ENCODE peak calls at places on chromosomes 16 and 17, in five cellular contexts. W, X, K, N and A are unnamed samples.

GRCh38 chr17:4584125-4584834 is at the start of gene SMTNL2:
- DNase-seq in W (no peak), X (peak; percentile 72), K (no peak), N (no peak), A (no peak)

GRCh38 chr16:25163683-25164082 is 52.1 kb downstream of the LCMT1 start:
- DNase-seq in W (no peak), X (no peak), K (no peak), N (no peak), A (no peak)

GRCh38 chr17:37790153-37790552 is 45.3 kb upstream of the HNF1B start:
- DNase-seq in W (no peak), X (no peak), K (no peak), N (no peak), A (no peak)

GRCh38 chr16:68658258-68658973 is 13.3 kb downstream of the CDH3 start:
- DNase-seq in W (no peak), X (peak; percentile 16), K (no peak), N (no peak), A (peak; percentile 99)

GRCh38 chr16:51615141-51615540 is 464.1 kb upstream of the SALL1 start:
- DNase-seq in W (no peak), X (peak; percentile 90), K (no peak), N (no peak), A (no peak)

GRCh38 chr17:28645576-28645939 is 600 bp upstream of the BLTP2 start:
- DNase-seq in W (no peak), X (no peak), K (no peak), N (no peak), A (no peak)

GRCh38 chr17:850828-851759 is 68.9 kb downstream of the MRM3 start:
- DNase-seq in W (no peak), X (peak; percentile 54), K (no peak), N (no peak), A (peak; percentile 64)

GRCh38 chr17:55454906-55455474 is 33.4 kb upstream of the MMD start:
- DNase-seq in W (no peak), X (no peak), K (no peak), N (no peak), A (no peak)

GRCh38 chr16:83955218-83956130 is 2.4 kb downstream of the OSGIN1 start:
- DNase-seq in W (no peak), X (no peak), K (no peak), N (no peak), A (no peak)

GRCh38 chr16:66917741-66918140 is 944 bp downstream of the CDH16 start:
- DNase-seq in W (no peak), X (no peak), K (no peak), N (no peak), A (no peak)

GRCh38 chr16:49799172-49799571 is 56.7 kb downstream of the ZNF423 start:
- DNase-seq in W (no peak), X (peak; percentile 66), K (no peak), N (no peak), A (no peak)

GRCh38 chr16:87342978-87343752 is 26.0 kb upstream of the C16orf95 start:
- DNase-seq in W (no peak), X (peak; percentile 74), K (no peak), N (no peak), A (no peak)

GRCh38 chr16:72388007-72388406 is 216.1 kb upstream of the PMFBP1 start:
- DNase-seq in W (no peak), X (no peak), K (no peak), N (no peak), A (no peak)

GRCh38 chr16:7086842-7087616 is 245.6 kb upstream of the RBFOX1 start:
- DNase-seq in W (no peak), X (peak; percentile 81), K (no peak), N (peak; percentile 19), A (no peak)

GRCh38 chr17:57954421-57955182 is 610 bp downstream of the CUEDC1 start:
- DNase-seq in W (no peak), X (peak; percentile 78), K (no peak), N (peak; percentile 79), A (no peak)

GRCh38 chr16:595942-596735 is 6.3 kb downstream of the RAB40C start:
- DNase-seq in W (no peak), X (no peak), K (no peak), N (no peak), A (peak; percentile 64)

GRCh38 chr16:1288813-1289479 is 20.5 kb upstream of the UBE2I start:
- DNase-seq in W (no peak), X (peak; percentile 49), K (no peak), N (no peak), A (no peak)

GRCh38 chr17:79905832-79906231 is 66.6 kb upstream of the CBX4 start:
- DNase-seq in W (no peak), X (no peak), K (no peak), N (peak; percentile 55), A (no peak)

GRCh38 chr16:67244387-67245188 is 2.7 kb downstream of the FHOD1 start:
- DNase-seq in W (peak; percentile 67), X (no peak), K (peak; percentile 36), N (peak; percentile 46), A (peak; percentile 85)

GRCh38 chr17:76672270-76672851 is 28.8 kb upstream of the ST6GALNAC1 start:
- DNase-seq in W (no peak), X (no peak), K (no peak), N (no peak), A (no peak)

GRCh38 chr17:50533720-50534148 is 1.2 kb downstream of the EPN3 start:
- DNase-seq in W (no peak), X (no peak), K (no peak), N (peak; percentile 49), A (no peak)

GRCh38 chr17:11996722-11997146 is 541 bp downstream of the ZNF18 start:
- DNase-seq in W (peak; percentile 25), X (no peak), K (peak; percentile 12), N (no peak), A (peak; percentile 54)

GRCh38 chr17:1032391-1032790 is 35.5 kb downstream of the TIMM22 start:
- DNase-seq in W (no peak), X (no peak), K (no peak), N (no peak), A (no peak)

GRCh38 chr16:23330161-23330560 is 28.1 kb downstream of the SCNN1B start:
- DNase-seq in W (no peak), X (no peak), K (no peak), N (no peak), A (no peak)

GRCh38 chr17:38705803-38706624 is 941 bp downstream of the MLLT6 start:
- DNase-seq in W (no peak), X (peak; percentile 62), K (no peak), N (peak; percentile 63), A (peak; percentile 40)

GRCh38 chr17:41654908-41655607 is 30.7 kb upstream of the KRT17 start:
- DNase-seq in W (no peak), X (no peak), K (no peak), N (no peak), A (no peak)

GRCh38 chr17:41655611-41656111 is 31.3 kb upstream of the KRT17 start:
- DNase-seq in W (no peak), X (peak; percentile 71), K (no peak), N (peak; percentile 65), A (peak; percentile 100)

GRCh38 chr17:41657164-41657754 is 31.4 kb upstream of the EIF1 start:
- DNase-seq in W (no peak), X (no peak), K (no peak), N (no peak), A (peak; percentile 35)

GRCh38 chr17:41657936-41658335 is 30.7 kb upstream of the EIF1 start:
- DNase-seq in W (no peak), X (no peak), K (no peak), N (no peak), A (peak; percentile 27)

DNA sequence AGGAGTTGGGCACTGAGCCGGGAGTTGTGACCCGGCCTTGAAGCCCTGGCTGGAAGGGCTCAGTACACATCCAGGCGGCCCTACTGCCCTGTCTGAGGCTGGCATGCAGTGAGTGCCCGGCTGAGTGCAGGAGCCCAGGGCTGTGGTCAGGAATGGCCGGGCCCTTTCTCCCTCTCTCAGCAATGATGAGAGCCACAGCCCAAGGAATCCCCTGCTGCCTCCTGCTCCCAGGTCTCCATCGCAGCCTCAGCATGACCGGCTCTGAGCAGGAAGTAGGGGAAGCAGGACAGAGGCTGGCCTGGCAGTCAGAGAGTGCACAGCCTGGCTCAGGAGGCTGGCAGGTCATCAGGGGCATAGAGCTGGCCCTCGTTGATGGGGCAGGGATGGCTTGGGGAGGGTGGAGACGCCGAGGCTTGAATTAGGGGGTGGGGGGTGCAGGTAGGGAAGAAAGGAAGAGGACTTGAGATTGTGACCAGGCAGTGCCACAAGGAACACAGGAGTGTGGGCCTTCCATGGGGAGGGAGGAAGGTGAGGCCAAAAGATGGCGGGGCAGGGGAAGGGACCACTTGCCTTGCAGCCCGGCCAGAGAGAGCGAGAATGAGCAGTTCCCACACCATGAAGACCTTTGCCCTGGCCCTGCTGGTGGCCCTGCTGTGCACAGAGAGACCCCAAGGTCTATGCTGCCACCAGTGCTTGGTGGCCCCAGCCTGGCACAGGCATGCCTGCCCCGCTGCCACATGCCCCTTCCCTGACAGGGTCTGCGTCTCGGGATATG is 32.1 kb upstream of the KRT17 start:
- DNase-seq in W (no peak), X (no peak), K (no peak), N (no peak), A (no peak)
- H3K4me1 ChIP-seq in W (no peaks in the 10 kb centered on the region), X (peaks cover 13% of the 10 kb centered on the region), K (no peaks in the 10 kb centered on the region), N (no peaks in the 10 kb centered on the region), A (peaks cover 86% of the 10 kb centered on the region)

DNA sequence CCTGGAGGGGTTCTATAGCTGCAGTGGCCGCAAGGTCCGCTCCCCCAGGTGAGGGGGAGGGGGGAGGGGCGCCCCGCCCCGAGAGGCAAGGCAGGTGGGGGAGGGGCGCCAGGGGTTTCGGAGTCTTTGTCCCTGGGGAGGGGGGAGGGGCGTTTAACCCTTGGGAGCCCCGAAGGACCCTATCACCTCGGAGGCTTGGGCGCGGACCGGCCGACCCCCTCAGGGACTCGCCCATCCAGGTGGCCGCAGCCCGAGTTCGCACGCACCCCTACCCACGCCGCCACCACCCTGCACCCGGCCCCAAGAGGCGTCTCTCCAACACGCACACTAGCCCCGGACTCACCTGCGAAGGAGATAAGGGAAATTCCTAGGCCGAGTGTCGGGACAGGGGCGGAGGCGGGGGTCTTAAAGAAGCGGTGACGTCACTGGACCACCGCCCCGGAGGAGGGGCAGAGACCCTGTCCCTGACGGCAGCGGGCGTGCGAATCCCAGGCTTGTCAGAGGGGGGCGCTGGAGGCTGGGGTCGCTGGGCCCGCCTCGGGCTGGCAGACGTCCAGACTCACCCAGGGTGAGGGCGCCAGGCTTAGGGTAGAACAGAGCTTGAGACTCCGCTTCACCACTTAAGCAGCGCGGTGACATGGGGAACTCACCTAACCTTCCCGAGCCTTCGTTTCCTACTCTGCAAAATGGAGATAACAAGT is at the start of gene CLDN6:
- DNase-seq in W (no peak), X (peak; percentile 96), K (no peak), N (peak; percentile 68), A (no peak)
- H3K4me1 ChIP-seq in W (peaks cover 35% of the 10 kb centered on the region), X (peaks cover 18% of the 10 kb centered on the region), K (no peaks in the 10 kb centered on the region), N (peaks cover 18% of the 10 kb centered on the region), A (peaks cover 18% of the 10 kb centered on the region)

GRCh38 chr16:75063549-75064082 is 53.0 kb downstream of the LDHD start:
- DNase-seq in W (no peak), X (no peak), K (no peak), N (no peak), A (no peak)
- H3K4me1 ChIP-seq in W (peaks cover 22% of the 10 kb centered on the region), X (peaks cover 12% of the 10 kb centered on the region), K (no peaks in the 10 kb centered on the region), N (no peaks in the 10 kb centered on the region), A (no peaks in the 10 kb centered on the region)

DNA sequence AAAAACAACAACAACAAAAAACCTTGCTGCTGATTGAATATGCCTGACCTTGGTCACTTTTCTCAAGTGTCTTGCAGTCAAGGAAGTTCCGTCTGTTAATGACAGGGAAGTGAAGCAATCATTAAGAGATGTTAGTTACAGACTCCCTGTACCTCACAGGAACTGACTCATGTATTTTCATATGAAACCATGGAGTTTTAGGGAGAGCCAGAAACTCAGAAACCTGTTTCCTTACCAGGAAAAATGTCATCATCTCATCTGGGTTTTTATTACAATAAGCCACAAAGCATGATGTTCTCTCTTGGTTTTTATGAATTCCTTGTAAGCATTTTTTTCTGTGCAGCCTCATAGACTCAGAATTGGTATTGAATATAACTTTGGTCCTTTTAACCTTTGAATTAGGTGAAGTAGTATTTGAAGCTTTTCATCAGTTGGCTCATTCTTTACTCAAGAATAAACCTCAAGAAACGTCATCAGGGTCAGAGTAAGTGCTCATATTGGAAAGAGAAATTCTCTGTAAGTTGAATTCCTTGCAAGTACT is 10.3 kb downstream of the LYRM1 start:
- DNase-seq in W (no peak), X (no peak), K (no peak), N (no peak), A (peak; percentile 96)
- H3K4me1 ChIP-seq in W (no peaks in the 10 kb centered on the region), X (peaks cover 6% of the 10 kb centered on the region), K (peaks cover 41% of the 10 kb centered on the region), N (peaks cover 4% of the 10 kb centered on the region), A (peaks cover 49% of the 10 kb centered on the region)